ENCODE peak calls at places on chromosomes 3 and 15, in four cellular contexts. Y is choroid plexus epithelial cell, Q is AG10803, S is AG04450. P is an unnamed sample.

GRCh38 chr3:14435175-14436011 is 33.0 kb downstream of the SLC6A6 start:
- DNase-seq in Y (no peak), Q (peak), S (no peak), P (no peak)

GRCh38 chr3:143586565-143586964 is 261.7 kb downstream of the SLC9A9 start:
- DNase-seq in Y (peak), Q (peak), S (no peak), P (no peak)

GRCh38 chr3:757711-758110 is 335.1 kb upstream of the CNTN6 start:
- DNase-seq in Y (no peak), Q (no peak), S (no peak), P (no peak)

GRCh38 chr3:128068156-128068620 is 16.0 kb downstream of the SEC61A1 start:
- DNase-seq in Y (peak), Q (peak), S (no peak), P (peak)

GRCh38 chr3:157300091-157300490 is 136.6 kb upstream of the PTX3 start:
- DNase-seq in Y (peak), Q (peak), S (no peak), P (no peak)

GRCh38 chr3:50519471-50520089 is 16.1 kb upstream of the CACNA2D2 start:
- DNase-seq in Y (peak), Q (peak), S (no peak), P (peak)

GRCh38 chr3:115695081-115695480 is 71.8 kb downstream of the GAP43 start:
- DNase-seq in Y (no peak), Q (peak), S (no peak), P (peak)

GRCh38 chr3:120177151-120177550 is 82.9 kb upstream of the GSK3B start:
- DNase-seq in Y (peak), Q (peak), S (peak), P (peak)

GRCh38 chr3:155367510-155367909 is 74.0 kb upstream of the STRIT1 start:
- DNase-seq in Y (peak), Q (no peak), S (no peak), P (no peak)

GRCh38 chr3:154139996-154140436 is 18.8 kb downstream of the ARHGEF26 start:
- DNase-seq in Y (no peak), Q (no peak), S (no peak), P (no peak)

GRCh38 chr15:38559908-38560307 is 4.7 kb downstream of the RASGRP1 start:
- DNase-seq in Y (no peak), Q (no peak), S (no peak), P (no peak)

GRCh38 chr3:242986-243706 is 46.6 kb downstream of the CHL1 start:
- DNase-seq in Y (peak), Q (peak), S (peak), P (peak)

GRCh38 chr3:105834768-105835167 is 34.0 kb downstream of the CBLB start:
- DNase-seq in Y (no peak), Q (no peak), S (no peak), P (peak)

GRCh38 chr3:186024210-186024609 is 84.7 kb downstream of the ETV5 start:
- DNase-seq in Y (peak), Q (peak), S (no peak), P (no peak)

GRCh38 chr3:159322322-159322939 is 520.6 kb downstream of the MFSD1 start:
- DNase-seq in Y (peak), Q (peak), S (no peak), P (no peak)

GRCh38 chr3:113255100-113255853 is 43.9 kb downstream of the BOC start:
- DNase-seq in Y (no peak), Q (no peak), S (no peak), P (no peak)

GRCh38 chr3:135329479-135329878 is 534.4 kb downstream of the EPHB1 start:
- DNase-seq in Y (no peak), Q (peak), S (no peak), P (peak)

GRCh38 chr3:74054566-74054965 is 429.8 kb upstream of the PDZRN3 start:
- DNase-seq in Y (no peak), Q (no peak), S (no peak), P (no peak)

GRCh38 chr3:120171134-120171863 is 77.1 kb upstream of the GSK3B start:
- DNase-seq in Y (no peak), Q (peak), S (no peak), P (no peak)

GRCh38 chr3:153232737-153233330 is 70.8 kb downstream of the RAP2B start:
- DNase-seq in Y (peak), Q (peak), S (peak), P (peak)

GRCh38 chr3:146218880-146219866 is 31.7 kb downstream of the PLSCR4 start:
- DNase-seq in Y (peak), Q (peak), S (peak), P (peak)

GRCh38 chr3:4314688-4315087 is 11.5 kb downstream of the SETMAR start:
- DNase-seq in Y (no peak), Q (no peak), S (no peak), P (peak)

GRCh38 chr3:80142714-80143113 is 374.9 kb upstream of the ROBO1 start:
- DNase-seq in Y (no peak), Q (no peak), S (no peak), P (no peak)

GRCh38 chr3:197891-198491 is 1.4 kb downstream of the CHL1 start:
- DNase-seq in Y (no peak), Q (no peak), S (no peak), P (no peak)

GRCh38 chr3:78519281-78519680 is 1248.5 kb downstream of the ROBO1 start:
- DNase-seq in Y (peak), Q (no peak), S (no peak), P (no peak)

GRCh38 chr3:13009132-13009945 is 63.9 kb downstream of the IQSEC1 start:
- DNase-seq in Y (no peak), Q (no peak), S (no peak), P (no peak)
- H3K4me3 ChIP-seq in Y (no peak), Q (no peak), S (no peak), P (no peak)

DNA sequence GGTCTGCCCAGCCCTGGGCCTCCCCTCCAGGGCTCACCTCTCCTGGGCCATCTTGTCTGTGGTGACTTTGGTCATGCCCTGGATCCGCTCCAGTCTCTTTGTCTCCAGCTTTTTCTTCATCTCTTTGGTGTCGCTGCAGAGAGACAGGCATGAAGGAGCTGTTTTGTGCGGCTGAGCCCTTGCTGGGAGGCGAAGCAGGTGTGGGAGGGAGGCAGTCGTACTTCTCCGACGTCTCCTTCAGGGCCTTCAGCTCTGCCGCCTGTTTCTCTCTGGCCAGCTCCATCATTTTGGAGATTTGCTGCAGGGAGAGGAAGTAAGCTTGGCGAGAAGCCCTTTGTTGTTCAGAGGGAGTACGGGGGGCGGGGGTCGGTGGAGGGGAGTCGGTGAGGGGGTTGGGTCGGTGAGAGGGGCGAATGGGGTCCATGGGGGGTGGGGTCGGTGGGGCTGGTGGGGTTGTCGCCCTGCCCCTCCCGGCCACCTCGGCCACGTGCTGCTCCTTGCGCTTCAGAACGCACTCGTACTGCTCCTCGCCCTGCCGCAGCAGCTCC is 7.8 kb upstream of the ANKRD63 start:
- DNase-seq in Y (no peak), Q (no peak), S (no peak), P (no peak)
- H3K4me3 ChIP-seq in Y (peak), Q (no peak), S (peak), P (peak)

GRCh38 chr3:149375164-149375823 is 2.2 kb downstream of the TM4SF1 start:
- DNase-seq in Y (no peak), Q (no peak), S (no peak), P (peak)

GRCh38 chr3:149373235-149374125 is 4.0 kb downstream of the TM4SF1 start:
- DNase-seq in Y (peak), Q (peak), S (peak), P (peak)

GRCh38 chr3:149376728-149377407 is 581 bp downstream of the TM4SF1 start:
- DNase-seq in Y (peak), Q (peak), S (no peak), P (no peak)

GRCh38 chr3:149375824-149376196 is 1.6 kb downstream of the TM4SF1 start:
- DNase-seq in Y (no peak), Q (no peak), S (no peak), P (no peak)

GRCh38 chr3:149374391-149374790 is 3.1 kb downstream of the TM4SF1 start:
- DNase-seq in Y (no peak), Q (no peak), S (no peak), P (no peak)
- H3K4me3 ChIP-seq in Y (no peak), Q (no peak), S (no peak), P (no peak)

GRCh38 chr3:183252108-183252782 is 808 bp upstream of the B3GNT5 start:
- DNase-seq in Y (no peak), Q (no peak), S (no peak), P (peak)

GRCh38 chr3:183254816-183255730 is 2.0 kb downstream of the B3GNT5 start:
- DNase-seq in Y (peak), Q (no peak), S (no peak), P (peak)

GRCh38 chr3:183253364-183253960 is 409 bp downstream of the B3GNT5 start:
- DNase-seq in Y (peak), Q (peak), S (peak), P (no peak)

GRCh38 chr3:183253961-183254815 is 1.1 kb downstream of the B3GNT5 start:
- DNase-seq in Y (no peak), Q (no peak), S (no peak), P (no peak)

DNA sequence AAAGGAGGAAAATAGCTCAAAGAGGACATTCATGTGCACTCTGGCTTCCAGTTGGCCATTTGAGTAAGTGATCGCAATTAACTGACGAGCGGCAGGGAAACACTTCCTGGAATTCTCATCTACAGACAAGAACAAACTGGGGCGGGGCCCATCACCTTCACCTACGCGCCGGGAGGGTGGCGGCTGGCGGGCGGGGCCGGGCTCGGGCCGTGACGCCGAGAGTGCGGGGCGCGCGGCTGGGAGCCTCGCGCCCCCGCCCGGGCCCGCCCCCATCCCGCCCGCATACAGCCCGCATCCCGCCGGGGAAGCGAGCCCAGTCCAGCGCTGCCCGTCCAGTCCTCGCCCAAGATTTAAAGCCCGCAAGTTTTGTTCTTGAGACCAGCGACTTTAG is at the start of gene B3GNT5:
- DNase-seq in Y (peak), Q (no peak), S (no peak), P (peak)
- H3K4me3 ChIP-seq in Y (peak), Q (peak), S (peak), P (peak)

DNA sequence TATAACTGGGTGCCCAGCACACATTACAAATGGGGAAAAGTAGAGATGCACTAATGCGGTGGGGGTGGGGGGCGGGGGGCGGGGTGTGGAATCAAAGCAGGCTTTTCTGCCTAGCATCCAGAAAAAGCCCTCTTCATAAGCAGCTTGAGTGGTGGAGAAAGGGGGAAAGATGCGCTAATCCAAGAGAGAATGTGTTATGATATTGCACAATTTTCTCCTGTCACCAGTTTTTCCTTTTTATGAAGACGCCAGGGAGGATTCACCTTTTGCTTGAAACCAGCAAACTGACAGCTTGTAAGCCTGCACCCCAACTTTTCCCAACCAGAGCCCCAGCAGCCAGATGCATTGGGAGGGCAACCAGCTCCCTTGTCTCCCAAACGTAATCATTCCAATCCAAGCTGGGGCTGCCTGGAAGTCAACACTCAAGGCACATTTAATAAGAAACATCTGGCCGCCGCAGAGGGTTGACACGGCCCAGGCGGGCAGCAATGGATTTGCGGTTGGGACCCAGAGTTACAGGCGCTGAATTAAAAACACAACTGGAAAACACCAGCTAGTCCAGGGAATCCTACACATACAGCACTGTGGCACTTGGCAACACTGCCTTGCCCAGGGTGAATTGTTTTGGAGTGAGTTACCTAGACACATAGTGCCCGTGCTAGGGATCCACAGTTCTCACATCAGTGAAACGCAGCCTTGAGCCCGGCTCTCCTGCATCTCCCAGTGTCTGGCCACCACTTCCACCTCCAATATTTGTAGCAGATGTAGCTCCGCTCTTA is 218.5 kb upstream of the PRICKLE2 start:
- DNase-seq in Y (peak), Q (peak), S (no peak), P (no peak)
- H3K4me3 ChIP-seq in Y (peak), Q (peak), S (peak), P (no peak)

GRCh38 chr3:66037330-66037985 is 1.3 kb downstream of the MAGI1 start:
- DNase-seq in Y (peak), Q (peak), S (no peak), P (peak)
- H3K4me3 ChIP-seq in Y (peak), Q (peak), S (peak), P (peak)

GRCh38 chr3:189100866-189101265 is 70.9 kb upstream of the TPRG1 start:
- DNase-seq in Y (no peak), Q (no peak), S (no peak), P (no peak)

GRCh38 chr3:189101594-189101993 is 70.2 kb upstream of the TPRG1 start:
- DNase-seq in Y (no peak), Q (no peak), S (no peak), P (no peak)

GRCh38 chr3:189099505-189100290 is 72.1 kb upstream of the TPRG1 start:
- DNase-seq in Y (no peak), Q (peak), S (no peak), P (no peak)

GRCh38 chr3:189096092-189096491 is 75.7 kb upstream of the TPRG1 start:
- DNase-seq in Y (no peak), Q (no peak), S (no peak), P (peak)

GRCh38 chr3:189099031-189099471 is 72.7 kb upstream of the TPRG1 start:
- DNase-seq in Y (no peak), Q (peak), S (no peak), P (no peak)
- H3K4me3 ChIP-seq in Y (no peak), Q (no peak), S (no peak), P (no peak)

DNA sequence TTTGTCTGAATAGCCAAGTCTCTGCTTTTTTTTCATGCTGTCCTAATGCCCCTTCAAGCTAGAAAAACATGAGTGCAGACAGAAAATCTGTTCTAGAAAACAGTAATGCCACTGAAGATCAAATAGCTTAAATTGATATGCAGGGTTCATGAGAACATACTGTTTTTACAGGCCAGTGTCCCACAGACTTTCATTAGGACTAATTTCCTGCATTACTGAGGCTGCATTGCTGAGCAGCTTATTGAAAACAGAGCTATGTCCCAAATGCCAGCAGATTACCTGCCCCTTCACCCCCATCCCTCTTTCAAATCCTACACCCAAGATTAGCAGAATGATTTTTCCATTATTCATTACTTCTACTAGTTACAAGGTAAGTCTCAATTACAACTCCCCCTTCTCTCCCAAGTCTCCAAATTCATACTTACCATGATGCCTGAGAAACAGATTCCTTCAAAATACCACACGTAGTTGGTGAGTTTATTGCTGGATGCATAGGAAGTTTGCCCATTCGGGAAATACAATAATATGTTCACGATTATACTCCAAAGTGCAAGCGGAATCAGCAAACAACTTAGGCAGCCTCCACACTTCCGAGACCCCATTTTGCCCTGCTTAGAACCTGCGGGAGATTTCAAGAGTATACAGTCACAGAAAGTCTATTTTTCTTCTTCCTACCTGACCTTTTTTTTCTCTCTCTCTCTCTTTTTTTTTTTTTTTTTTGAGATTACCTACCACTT is 487 bp downstream of the TM4SF18 start:
- DNase-seq in Y (peak), Q (no peak), S (no peak), P (no peak)
- H3K4me3 ChIP-seq in Y (no peak), Q (no peak), S (no peak), P (no peak)

GRCh38 chr3:121436074-121436473 is 109.7 kb downstream of the POLQ start:
- DNase-seq in Y (no peak), Q (no peak), S (no peak), P (no peak)

GRCh38 chr3:121436641-121437040 is 109.1 kb downstream of the POLQ start:
- DNase-seq in Y (no peak), Q (no peak), S (no peak), P (peak)

GRCh38 chr3:121430816-121431215 is 115.0 kb downstream of the POLQ start:
- DNase-seq in Y (no peak), Q (no peak), S (no peak), P (no peak)

DNA sequence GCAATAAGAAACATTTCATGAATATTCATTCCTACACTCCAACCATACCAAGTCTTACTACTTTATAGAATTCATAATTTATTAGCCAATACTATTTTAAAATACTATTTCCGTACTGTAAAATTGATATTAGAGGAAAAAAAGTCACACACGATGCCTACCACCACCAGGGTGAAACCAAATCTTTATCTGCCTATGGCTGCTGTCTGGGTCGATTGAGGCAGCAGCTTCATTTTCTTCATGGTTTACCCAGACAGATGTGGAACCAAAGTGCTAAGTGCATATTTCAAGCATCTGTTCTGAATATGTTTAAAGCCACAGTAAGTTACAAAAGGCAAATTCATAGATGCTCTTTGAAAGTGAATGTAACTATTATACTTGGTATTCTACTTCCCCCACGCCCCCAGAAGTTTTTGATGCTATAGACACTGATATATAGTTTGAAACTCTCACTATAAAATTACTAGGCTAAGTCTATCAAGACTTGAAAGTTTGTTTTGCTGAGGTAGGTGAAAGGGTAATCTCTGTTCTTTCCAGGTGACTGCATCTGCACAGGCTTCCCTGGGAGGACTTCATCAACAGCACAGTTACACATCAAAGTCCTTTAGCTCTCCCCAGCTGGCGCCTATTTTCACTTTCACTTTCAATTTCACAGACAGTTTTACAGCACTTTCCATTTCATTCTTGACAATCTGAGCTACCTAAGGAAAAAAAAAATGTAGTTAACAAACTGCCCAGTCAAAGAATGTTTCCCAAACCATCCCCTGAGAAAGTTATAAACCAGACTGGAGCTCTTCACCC is 113.9 kb downstream of the POLQ start:
- DNase-seq in Y (peak), Q (peak), S (peak), P (peak)
- H3K4me3 ChIP-seq in Y (peak), Q (peak), S (peak), P (no peak)

GRCh38 chr15:64905119-64905831 is 6.4 kb upstream of the ANKDD1A start:
- DNase-seq in Y (peak), Q (peak), S (no peak), P (peak)
- H3K4me3 ChIP-seq in Y (peak), Q (peak), S (peak), P (no peak)

P was measured in bronchial epithelial cell.